ENCODE peak calls at places on chromosomes 4 and X, in six cellular contexts. S, J, Z, N, A and C are unnamed samples.

GRCh38 chr4:73248821-73249220 is 9.8 kb downstream of the ANKRD17 start:
- DNase-seq in Z (no peak), S (no peak), A (no peak), N (no peak), J (no peak), C (no peak)

GRCh38 chr4:34198966-34199365 is 2045.3 kb downstream of the ARAP2 start:
- DNase-seq in N (no peak), A (no peak), J (no peak), S (no peak), Z (no peak), C (no peak)

GRCh38 chr4:83115656-83116285 is 1.2 kb upstream of the PLAC8 start:
- DNase-seq in J (no peak), Z (no peak), S (no peak), A (no peak), N (no peak), C (no peak)

GRCh38 chr4:156778606-156779005 is 193.0 kb downstream of the PDGFC start:
- DNase-seq in N (no peak), Z (no peak), A (peak; percentile 88), S (no peak), J (no peak), C (no peak)

GRCh38 chr4:119663160-119663788 is 34.7 kb upstream of the PDE5A start:
- DNase-seq in A (peak; percentile 20), S (no peak), N (no peak), J (no peak), Z (no peak), C (no peak)

GRCh38 chrX:34656842-34657780 is at the start of gene TMEM47:
- DNase-seq in N (peak; percentile 65), S (no peak), J (peak; percentile 51), A (peak; percentile 66), Z (peak; percentile 71), C (peak; percentile 60)

GRCh38 chr4:102263024-102263787 is 82.1 kb downstream of the SLC39A8 start:
- DNase-seq in A (peak; percentile 74), S (no peak), J (peak; percentile 43), Z (no peak), N (peak; percentile 31), C (no peak)

GRCh38 chr4:38094419-38094818 is 134.2 kb downstream of the PTTG2 start:
- DNase-seq in J (no peak), A (no peak), S (no peak), Z (no peak), N (no peak), C (peak; percentile 51)

GRCh38 chrX:83906921-83907320 is 46.0 kb downstream of the CYLC1 start:
- DNase-seq in J (no peak), Z (no peak), S (no peak), N (no peak), A (no peak), C (no peak)

GRCh38 chr4:84917087-84917821 is 49.2 kb downstream of the WDFY3 start:
- DNase-seq in J (no peak), Z (no peak), A (no peak), N (peak; percentile 52), S (no peak), C (no peak)